ENCODE peak calls at places on chromosomes 13 and 19, in seven cellular contexts. W is globus pallidus; G is SW 1271; Y is mesothelial cell of epicardium; B is CD8-positive, alpha-beta memory T cell; N is COR-L47; H is mucosa of descending colon. J is an unnamed sample.

GRCh38 chr19:18795540-18795939 is 4.4 kb upstream of the COMP start:
- DNase-seq in Y (no peak), B (no peak), N (no peak), W (peak; percentile 29), G (no peak), H (no peak), J (no peak)

GRCh38 chr19:39590265-39590664 is 12.1 kb upstream of the LGALS13 start:
- DNase-seq in Y (no peak), W (no peak), B (no peak), N (no peak), G (no peak), H (no peak), J (no peak)

GRCh38 chr19:57314146-57314545 is 6.1 kb upstream of the ZNF543 start:
- DNase-seq in N (no peak), Y (no peak), H (no peak), B (no peak), G (no peak), W (no peak), J (no peak)

GRCh38 chr19:33693678-33694077 is 71.9 kb downstream of the CHST8 start:
- DNase-seq in G (no peak), H (no peak), N (no peak), W (no peak), Y (no peak), B (no peak), J (no peak)

GRCh38 chr19:16039545-16039944 is 36.8 kb upstream of the TPM4 start:
- DNase-seq in N (no peak), G (no peak), H (no peak), W (no peak), Y (no peak), B (no peak), J (no peak)

GRCh38 chr19:8242212-8242821 is 33.1 kb downstream of the CERS4 start:
- DNase-seq in W (no peak), B (no peak), H (no peak), Y (no peak), G (no peak), N (no peak), J (no peak)

GRCh38 chr19:41933131-41933458 is 4.8 kb upstream of the ERFL start:
- DNase-seq in H (no peak), B (no peak), G (no peak), N (no peak), W (no peak), Y (no peak), J (no peak)

GRCh38 chr13:104171132-104171531 is 1104.9 kb upstream of the SLC10A2 start:
- DNase-seq in N (peak; percentile 30), W (no peak), G (no peak), Y (no peak), B (no peak), H (no peak), J (no peak)

GRCh38 chr13:26460652-26461051 is 96.8 kb upstream of the WASF3 start:
- DNase-seq in Y (no peak), W (peak; percentile 7), H (no peak), B (no peak), G (no peak), N (no peak), J (no peak)

GRCh38 chr13:71864094-71864980 is 2.7 kb downstream of the DACH1 start:
- DNase-seq in Y (peak; percentile 35), B (no peak), N (peak; percentile 73), W (no peak), H (peak; percentile 87), G (no peak), J (no peak)

GRCh38 chr13:30477346-30478235 is 11.9 kb upstream of the HMGB1 start:
- DNase-seq in W (no peak), B (no peak), N (no peak), H (no peak), Y (no peak), G (no peak), J (no peak)

GRCh38 chr13:59680429-59681024 is 483.2 kb downstream of the DIAPH3 start:
- DNase-seq in W (no peak), B (peak; percentile 5), G (no peak), N (no peak), Y (no peak), H (no peak), J (peak; percentile 16)

GRCh38 chr19:512548-513365 is 5.5 kb downstream of the TPGS1 start:
- DNase-seq in W (no peak), G (no peak), Y (no peak), N (no peak), H (peak; percentile 40), B (no peak), J (no peak)

GRCh38 chr19:11710313-11710712 is 28.4 kb downstream of the ZNF823 start:
- DNase-seq in W (no peak), H (no peak), B (no peak), G (no peak), Y (no peak), N (no peak), J (no peak)

GRCh38 chr19:2494447-2495129 is 18.7 kb downstream of the GADD45B start:
- DNase-seq in B (peak; percentile 45), Y (peak; percentile 53), N (no peak), G (no peak), H (peak; percentile 83), W (peak; percentile 61), J (peak; percentile 41)

GRCh38 chr13:110387451-110388140 is 80.5 kb downstream of the COL4A2 start:
- DNase-seq in W (no peak), G (no peak), Y (no peak), N (no peak), B (peak; percentile 8), H (no peak), J (no peak)

GRCh38 chr13:67086260-67086659 is 143.9 kb downstream of the PCDH9 start:
- DNase-seq in G (no peak), W (peak; percentile 30), B (no peak), Y (no peak), N (no peak), H (no peak), J (no peak)

GRCh38 chr13:101298517-101298916 is 117.8 kb downstream of the NALCN start:
- DNase-seq in Y (no peak), H (no peak), W (no peak), N (no peak), B (no peak), G (no peak), J (no peak)

GRCh38 chr19:50427997-50428425 is 4.7 kb upstream of the MYBPC2 start:
- DNase-seq in Y (no peak), W (peak; percentile 70), B (peak; percentile 23), N (no peak), H (peak; percentile 79), G (no peak), J (peak; percentile 17)

GRCh38 chr13:40333238-40333637 is 333.2 kb downstream of the FOXO1 start:
- DNase-seq in W (no peak), H (no peak), N (no peak), B (no peak), Y (no peak), G (no peak), J (peak; percentile 76)

GRCh38 chr19:5452594-5453565 is 2.3 kb upstream of the ZNRF4 start:
- DNase-seq in N (no peak), H (no peak), B (no peak), G (no peak), Y (no peak), W (no peak), J (no peak)

GRCh38 chr19:38729653-38730469 is 14.4 kb downstream of the CAPN12 start:
- DNase-seq in N (peak; percentile 20), H (peak; percentile 83), G (no peak), W (no peak), Y (peak; percentile 59), B (peak; percentile 72), J (no peak)

GRCh38 chr13:64154514-64154913 is 2738.9 kb upstream of the PCDH20 start:
- DNase-seq in N (peak; percentile 19), B (no peak), H (no peak), W (no peak), Y (no peak), G (no peak), J (no peak)

GRCh38 chr13:73365240-73365639 is 306.4 kb downstream of the KLF5 start:
- DNase-seq in W (no peak), H (no peak), B (no peak), Y (no peak), N (peak; percentile 17), G (no peak), J (peak; percentile 13)

GRCh38 chr19:40936755-40937154 is 54.3 kb upstream of the CYP2B6 start:
- DNase-seq in B (no peak), G (no peak), Y (no peak), N (no peak), W (no peak), H (no peak), J (no peak)

GRCh38 chr19:7004313-7004931 is 16.8 kb downstream of the MBD3L2B start:
- DNase-seq in H (no peak), Y (no peak), N (no peak), B (peak; percentile 29), G (no peak), W (no peak), J (peak; percentile 22)

GRCh38 chr19:15280915-15281683 is 48.9 kb upstream of the EPHX3 start:
- DNase-seq in G (no peak), Y (no peak), N (peak; percentile 52), B (no peak), W (peak; percentile 78), H (peak; percentile 68), J (peak; percentile 65)

GRCh38 chr13:93603043-93603442 is 376.4 kb downstream of the GPC6 start:
- DNase-seq in N (no peak), H (no peak), W (no peak), B (no peak), G (no peak), Y (no peak), J (peak; percentile 16)

GRCh38 chr13:23609414-23610186 is 39.4 kb downstream of the TNFRSF19 start:
- DNase-seq in N (no peak), G (no peak), H (no peak), Y (no peak), B (no peak), W (no peak), J (no peak)

GRCh38 chr19:16338470-16339360 is 14.1 kb downstream of the KLF2 start:
- DNase-seq in N (no peak), Y (no peak), W (no peak), B (peak; percentile 53), H (no peak), G (peak; percentile 94), J (peak; percentile 64)

GRCh38 chr13:102293723-102294122 is 108.1 kb downstream of the FGF14 start:
- DNase-seq in H (no peak), B (no peak), W (no peak), N (no peak), G (no peak), Y (no peak), J (no peak)

GRCh38 chr19:7550987-7551761 is 15.7 kb downstream of the PNPLA6 start:
- DNase-seq in W (peak; percentile 70), B (peak; percentile 40), G (no peak), N (peak; percentile 10), Y (peak; percentile 61), H (peak; percentile 86), J (peak; percentile 66)

GRCh38 chr19:18110833-18111232 is 13.3 kb downstream of the MAST3 start:
- DNase-seq in H (peak; percentile 79), W (no peak), Y (no peak), N (no peak), B (no peak), G (no peak), J (no peak)

GRCh38 chr19:13023666-13024065 is 28.4 kb downstream of the NFIX start:
- DNase-seq in N (peak; percentile 41), B (no peak), Y (no peak), H (no peak), W (no peak), G (no peak), J (peak; percentile 69)

GRCh38 chr13:73129023-73129422 is 70.2 kb downstream of the KLF5 start:
- DNase-seq in G (no peak), W (no peak), B (no peak), Y (no peak), H (no peak), N (no peak), J (no peak)

GRCh38 chr19:34126966-34127365 is 45.3 kb upstream of the LSM14A start:
- DNase-seq in G (no peak), B (no peak), H (no peak), W (no peak), N (no peak), Y (no peak), J (no peak)

GRCh38 chr19:1521636-1522035 is 2.2 kb upstream of the PLK5 start:
- DNase-seq in N (no peak), G (no peak), H (no peak), W (peak; percentile 71), Y (no peak), B (no peak), J (no peak)

GRCh38 chr19:46859637-46860124 is 1.1 kb upstream of the ARHGAP35 start:
- DNase-seq in Y (no peak), H (peak; percentile 73), W (no peak), B (no peak), G (no peak), N (peak; percentile 88), J (no peak)

J was measured in RWPE1.